ENCODE peak calls at places on chromosomes 3 and 15, in ten cellular contexts. B is PC-3, A is IMR-90, W is psoas muscle, G is neural progenitor cell, L is tibial artery, Y is GM23338, D is PC-9, X is HCT116, R is OCI-LY7. P is an unnamed sample.

GRCh38 chr3:65550137-65550536 is 488.6 kb downstream of the MAGI1 start:
- DNase-seq in B (no peak), A (no peak), W (no peak), G (no peak), L (no peak), Y (no peak), D (no peak), X (no peak), R (no peak), P (no peak)

GRCh38 chr15:70185251-70185711 is 87.6 kb upstream of the TLE3 start:
- DNase-seq in B (no peak), A (no peak), W (no peak), G (no peak), L (no peak), Y (no peak), D (no peak), X (no peak), R (no peak), P (no peak)

GRCh38 chr3:171239757-171240503 is 213.4 kb upstream of the SLC2A2 start:
- DNase-seq in B (no peak), A (no peak), W (no peak), G (no peak), L (no peak), Y (no peak), D (no peak), X (no peak), R (no peak), P (no peak)

GRCh38 chr3:124386006-124386405 is 344.2 kb upstream of the UMPS start:
- DNase-seq in B (no peak), A (no peak), W (no peak), G (no peak), L (no peak), Y (no peak), D (no peak), X (no peak), R (no peak), P (no peak)

GRCh38 chr3:96863129-96863740 is 48.8 kb downstream of the EPHA6 start:
- DNase-seq in B (peak), A (peak), W (no peak), G (peak), L (no peak), Y (peak), D (peak), X (no peak), R (peak), P (no peak)

GRCh38 chr15:78455749-78456148 is 17.7 kb downstream of the IREB2 start:
- DNase-seq in B (no peak), A (no peak), W (peak), G (no peak), L (no peak), Y (no peak), D (no peak), X (no peak), R (no peak), P (no peak)

GRCh38 chr3:189937302-189938255 is 183.1 kb downstream of the P3H2 start:
- DNase-seq in B (peak), A (peak), W (no peak), G (no peak), L (no peak), Y (no peak), D (peak), X (peak), R (no peak), P (peak)

GRCh38 chr3:105042586-105042985 is 324.1 kb upstream of the ALCAM start:
- DNase-seq in B (no peak), A (no peak), W (no peak), G (no peak), L (no peak), Y (no peak), D (no peak), X (no peak), R (no peak), P (no peak)

DNA sequence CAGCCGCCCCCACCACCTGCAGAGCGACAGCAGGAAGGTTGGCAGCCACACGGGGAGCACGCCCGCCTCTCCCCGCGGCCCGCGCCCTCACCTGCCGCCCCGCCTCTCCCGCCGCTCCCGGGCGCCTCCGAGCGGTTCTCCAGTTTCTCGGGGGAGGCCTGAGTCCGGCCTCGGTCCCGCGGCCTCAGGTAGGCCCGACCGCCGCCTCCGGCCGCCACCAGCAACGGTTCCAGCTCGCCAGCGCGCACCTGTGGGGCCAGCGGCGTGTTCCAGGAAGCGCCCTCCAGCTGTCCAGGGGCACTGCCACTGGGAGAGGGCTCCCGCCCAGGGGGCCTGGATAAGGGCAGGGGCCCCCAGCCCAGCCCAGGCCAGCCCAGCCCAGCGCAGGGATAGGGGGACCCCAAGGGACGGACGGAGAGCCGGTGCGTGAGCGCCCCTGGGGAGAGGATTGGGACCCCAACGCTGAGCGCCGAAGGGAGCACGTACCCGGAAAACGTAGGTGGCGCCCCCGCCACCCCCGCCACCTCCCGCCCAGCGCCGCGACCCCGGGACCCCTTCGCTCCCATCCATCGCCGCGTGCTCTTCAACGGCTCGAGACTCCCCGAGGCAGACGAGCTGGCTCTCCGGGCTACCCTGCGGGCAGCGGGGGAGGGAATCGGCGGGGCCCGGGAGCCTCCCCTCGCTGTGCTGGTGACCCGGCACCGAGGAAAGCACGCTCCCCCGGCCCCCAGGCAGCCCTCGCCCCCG is 2.1 kb downstream of the LTK start:
- DNase-seq in B (no peak), A (no peak), W (no peak), G (peak), L (no peak), Y (peak), D (no peak), X (no peak), R (no peak), P (no peak)
- H3K27ac ChIP-seq in B (no peak), A (no peak), W (no peak), G (no peak), L (no peak), Y (no peak), D (no peak), X (no peak), R (no peak), P (no peak)

GRCh38 chr3:50154476-50154839 is 666 bp upstream of the SEMA3F start:
- DNase-seq in B (no peak), A (no peak), W (no peak), G (no peak), L (no peak), Y (peak), D (no peak), X (no peak), R (no peak), P (no peak)

GRCh38 chr3:50155891-50156290 is 767 bp downstream of the SEMA3F start:
- DNase-seq in B (no peak), A (no peak), W (no peak), G (peak), L (no peak), Y (peak), D (no peak), X (no peak), R (no peak), P (no peak)

GRCh38 chr3:50155491-50155878 is 361 bp downstream of the SEMA3F start:
- DNase-seq in B (no peak), A (no peak), W (no peak), G (no peak), L (no peak), Y (no peak), D (no peak), X (no peak), R (no peak), P (no peak)

GRCh38 chr3:50154840-50155490 is at the start of gene SEMA3F:
- DNase-seq in B (peak), A (peak), W (peak), G (peak), L (peak), Y (peak), D (peak), X (no peak), R (peak), P (peak)

DNA sequence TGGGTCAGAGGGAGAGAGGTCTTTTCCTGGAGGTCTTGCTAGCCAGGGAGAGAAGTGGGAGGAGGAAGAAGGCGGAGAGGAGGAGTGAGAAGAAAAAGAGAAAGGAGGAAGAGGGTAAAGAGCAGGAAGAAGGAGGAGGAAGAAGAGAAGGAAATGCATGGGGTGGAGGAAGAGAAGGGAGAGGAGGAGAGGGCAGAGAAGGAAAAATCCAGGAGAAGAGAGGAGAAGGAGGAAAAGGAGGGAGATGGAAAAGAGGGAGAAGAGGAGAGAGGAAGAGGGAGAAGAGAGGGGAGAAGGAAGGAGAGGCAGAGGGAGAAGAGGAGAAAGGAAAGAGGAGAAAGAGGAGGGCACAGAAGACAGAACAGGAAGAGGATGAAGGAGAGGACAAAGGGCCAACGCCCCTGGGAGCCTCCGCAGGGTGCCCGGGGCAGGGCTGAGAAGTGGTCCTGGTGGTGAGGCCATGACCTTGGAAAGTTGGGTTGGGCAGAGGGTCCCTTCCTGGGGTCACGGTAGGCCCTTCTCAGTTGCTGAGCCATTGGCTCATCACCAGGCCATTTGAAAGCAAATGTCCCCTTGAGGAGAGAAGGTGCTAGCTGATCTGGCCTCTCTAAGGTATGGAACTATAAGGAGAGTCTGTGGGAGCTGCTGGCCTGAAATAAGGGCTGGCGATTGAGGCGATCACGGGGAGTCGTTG is 1.2 kb upstream of the SEMA3F start:
- DNase-seq in B (no peak), A (no peak), W (no peak), G (no peak), L (no peak), Y (no peak), D (no peak), X (no peak), R (no peak), P (no peak)
- H3K4me3 ChIP-seq in B (peak), A (no peak), W (peak), G (peak), L (peak), Y (peak), D (peak), X (no peak), R (peak), P (peak)

GRCh38 chr3:63588897-63589296 is 63.6 kb upstream of the SNTN start:
- DNase-seq in B (no peak), A (no peak), W (no peak), G (no peak), L (no peak), Y (peak), D (no peak), X (no peak), R (no peak), P (no peak)
- TF ChIP-seq CTCF in B (peak), A (no peak), W (no peak), G (no peak), L (no peak), Y (peak), D (no peak), X (peak), R (peak), P (no peak)

GRCh38 chr3:12479919-12480425 is 4.3 kb upstream of the TSEN2 start:
- DNase-seq in B (peak), A (peak), W (no peak), G (peak), L (no peak), Y (peak), D (no peak), X (peak), R (peak), P (no peak)
- H3K27ac ChIP-seq in B (peak), A (peak), W (no peak), G (no peak), L (no peak), Y (no peak), D (peak), X (peak), R (no peak), P (no peak)

GRCh38 chr15:75030424-75030823 is 7.0 kb downstream of the PPCDC start:
- DNase-seq in B (no peak), A (no peak), W (no peak), G (no peak), L (no peak), Y (peak), D (no peak), X (no peak), R (no peak), P (no peak)
- H3K4me3 ChIP-seq in B (no peak), A (no peak), W (no peak), G (no peak), L (no peak), Y (no peak), D (no peak), X (no peak), R (no peak), P (no peak)

GRCh38 chr3:153789380-153789779 is 331.8 kb upstream of the ARHGEF26 start:
- DNase-seq in B (no peak), A (no peak), W (no peak), G (no peak), L (no peak), Y (no peak), D (no peak), X (no peak), R (no peak), P (no peak)

GRCh38 chr3:153783804-153784203 is 337.4 kb upstream of the ARHGEF26 start:
- DNase-seq in B (no peak), A (no peak), W (no peak), G (no peak), L (no peak), Y (no peak), D (no peak), X (no peak), R (no peak), P (no peak)

GRCh38 chr3:153783106-153783505 is 338.1 kb upstream of the ARHGEF26 start:
- DNase-seq in B (no peak), A (no peak), W (no peak), G (peak), L (no peak), Y (peak), D (no peak), X (no peak), R (no peak), P (no peak)

GRCh38 chr3:153785901-153786300 is 335.3 kb upstream of the ARHGEF26 start:
- DNase-seq in B (peak), A (no peak), W (no peak), G (no peak), L (no peak), Y (peak), D (no peak), X (no peak), R (no peak), P (no peak)
- TF ChIP-seq CTCF in B (peak), A (no peak), W (no peak), G (peak), L (no peak), Y (peak), D (no peak), X (peak), R (peak), P (no peak)

DNA sequence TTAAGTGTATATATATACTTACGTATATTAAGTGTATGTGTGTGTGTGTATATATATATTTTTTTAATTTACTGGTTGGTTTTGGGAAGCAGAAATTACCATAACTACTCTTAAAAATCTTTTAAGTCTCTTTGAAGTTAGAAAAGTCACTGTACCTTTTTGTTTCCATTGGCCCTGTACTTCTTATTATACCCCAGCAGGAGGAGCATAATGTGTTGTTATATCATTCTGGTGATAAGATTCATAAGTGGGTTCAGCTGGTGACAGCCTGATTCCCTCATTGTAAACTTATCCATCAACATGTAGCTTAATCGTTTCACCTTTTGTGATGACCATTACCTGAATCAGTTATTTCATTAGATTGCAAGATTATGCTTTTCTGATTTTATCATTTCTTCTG is 30.8 kb downstream of the MLH1 start:
- DNase-seq in B (peak), A (peak), W (no peak), G (no peak), L (no peak), Y (no peak), D (no peak), X (peak), R (peak), P (no peak)
- H3K27ac ChIP-seq in B (no peak), A (no peak), W (no peak), G (no peak), L (no peak), Y (no peak), D (no peak), X (no peak), R (peak), P (peak)

DNA sequence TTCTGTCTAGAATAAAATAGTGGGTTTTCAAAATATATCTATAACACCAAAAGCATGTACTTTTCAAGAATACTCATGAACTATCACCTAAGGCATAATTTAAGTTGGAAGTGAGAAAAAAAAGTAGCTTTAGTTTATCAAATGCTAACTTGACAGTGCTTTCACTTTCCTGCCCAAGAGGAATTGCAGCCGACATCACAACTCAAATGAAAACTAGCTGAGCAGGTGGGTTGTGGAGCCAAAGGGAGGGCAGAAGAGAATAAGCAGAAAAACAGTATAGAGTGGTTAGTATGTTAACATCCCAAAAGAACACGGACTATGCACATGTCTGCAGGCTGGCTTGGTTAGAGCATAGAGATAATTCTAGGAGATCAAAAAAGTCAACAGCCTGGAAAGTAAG is 120.9 kb downstream of the NEDD4 start:
- DNase-seq in B (no peak), A (no peak), W (no peak), G (no peak), L (no peak), Y (no peak), D (no peak), X (no peak), R (no peak), P (no peak)
- H3K4me3 ChIP-seq in B (no peak), A (no peak), W (peak), G (no peak), L (peak), Y (no peak), D (no peak), X (no peak), R (no peak), P (no peak)